ENCODE peak calls at places on chromosomes 3 and 15, in ten cellular contexts. Z is GM04504, U is EL, R is ELR, X is NCI-H1417, A is endothelial cell of umbilical vein, M is Right ventricle myocardium superior, J is GM12891, L is T-cell, N is adrenal gland. S is an unnamed sample.

GRCh38 chr3:68057637-68058320 is 403.4 kb upstream of the SUCLG2 start:
- DNase-seq in X (no peak), J (no peak), L (peak), Z (no peak), N (no peak), R (no peak), A (no peak), U (no peak), M (no peak), S (peak)

GRCh38 chr15:22918596-22919140 is 61.5 kb downstream of the CYFIP1 start:
- DNase-seq in U (no peak), N (no peak), M (no peak), A (no peak), J (no peak), L (no peak), X (no peak), Z (no peak), R (no peak), S (no peak)

GRCh38 chr3:74267583-74268184 is 346.8 kb downstream of the CNTN3 start:
- DNase-seq in N (peak), R (peak), A (peak), M (no peak), L (no peak), J (peak), X (peak), Z (no peak), U (peak), S (no peak)

GRCh38 chr3:44877333-44877732 is 2.9 kb downstream of the TGM4 start:
- DNase-seq in A (no peak), N (peak), J (no peak), L (no peak), R (no peak), X (no peak), M (no peak), U (no peak), Z (no peak), S (no peak)

GRCh38 chr15:64288577-64288976 is 67.4 kb downstream of the CSNK1G1 start:
- DNase-seq in M (no peak), J (no peak), N (no peak), Z (no peak), A (peak), X (no peak), U (peak), R (peak), L (no peak), S (no peak)

GRCh38 chr15:44782516-44782915 is 46.2 kb downstream of the TRIM69 start:
- DNase-seq in L (no peak), U (peak), R (peak), A (no peak), N (no peak), M (no peak), Z (no peak), J (no peak), X (no peak), S (no peak)

GRCh38 chr3:61926913-61927312 is 365.5 kb downstream of the PTPRG start:
- DNase-seq in U (peak), M (no peak), J (no peak), X (no peak), R (peak), Z (no peak), L (no peak), A (no peak), N (no peak), S (no peak)

GRCh38 chr3:52124766-52125165 is 29.5 kb downstream of the POC1A start:
- DNase-seq in Z (no peak), X (no peak), R (no peak), N (no peak), U (no peak), A (no peak), J (no peak), L (no peak), M (peak), S (no peak)

GRCh38 chr3:4601926-4602325 is 108.8 kb downstream of the ITPR1 start:
- DNase-seq in R (no peak), M (no peak), N (no peak), A (no peak), L (no peak), Z (no peak), U (no peak), J (no peak), X (no peak), S (no peak)

GRCh38 chr3:114447545-114447944 is 153.7 kb downstream of the TIGIT start:
- DNase-seq in M (no peak), Z (no peak), U (no peak), J (no peak), X (no peak), A (no peak), N (no peak), L (no peak), R (peak), S (no peak)

GRCh38 chr3:45884368-45885201 is 1.8 kb upstream of the CCR9 start:
- DNase-seq in X (no peak), J (no peak), U (no peak), Z (no peak), N (no peak), M (no peak), R (no peak), A (no peak), L (no peak), S (peak)

GRCh38 chr3:10915395-10915794 is 77.2 kb upstream of the SLC6A1 start:
- DNase-seq in Z (no peak), U (no peak), L (no peak), A (no peak), X (no peak), N (no peak), M (no peak), R (no peak), J (no peak), S (no peak)

GRCh38 chr3:197889204-197889930 is 60.6 kb upstream of the RPL35A start:
- DNase-seq in L (no peak), U (no peak), J (no peak), M (no peak), R (no peak), Z (no peak), N (no peak), X (no peak), A (no peak), S (no peak)

GRCh38 chr3:107978116-107979057 is 112.4 kb downstream of the CD47 start:
- DNase-seq in X (no peak), N (no peak), M (no peak), L (no peak), Z (no peak), J (no peak), R (no peak), U (no peak), A (no peak), S (no peak)

GRCh38 chr3:156631323-156631722 is 43.1 kb upstream of the TIPARP start:
- DNase-seq in M (no peak), L (no peak), U (no peak), N (no peak), J (no peak), R (no peak), X (no peak), A (no peak), Z (no peak), S (no peak)

GRCh38 chr3:25945836-25946235 is 155.9 kb downstream of the OXSM start:
- DNase-seq in A (no peak), X (peak), R (no peak), L (no peak), U (no peak), J (no peak), N (no peak), Z (no peak), M (no peak), S (no peak)

GRCh38 chr3:15333099-15333956 is 942 bp upstream of the SH3BP5 start:
- DNase-seq in M (no peak), N (peak), L (no peak), J (no peak), A (no peak), Z (no peak), R (no peak), X (no peak), U (no peak), S (no peak)

GRCh38 chr3:188185717-188186236 is 31.8 kb downstream of the LPP start:
- DNase-seq in L (no peak), J (no peak), X (peak), U (no peak), M (no peak), N (no peak), A (no peak), R (no peak), Z (no peak), S (no peak)

GRCh38 chr3:196528639-196529233 is 13.6 kb upstream of the SMCO1 start:
- DNase-seq in A (peak), Z (peak), X (peak), R (peak), L (peak), U (peak), N (peak), J (peak), M (peak), S (peak)

GRCh38 chr3:72907131-72907697 is 19.4 kb downstream of the GXYLT2 start:
- DNase-seq in Z (peak), L (no peak), U (peak), M (no peak), R (peak), J (no peak), N (no peak), A (no peak), X (no peak), S (no peak)

GRCh38 chr3:99895706-99896441 is 78.2 kb downstream of the CMSS1 start:
- DNase-seq in Z (peak), J (no peak), U (peak), M (no peak), A (peak), X (no peak), R (peak), L (no peak), N (no peak), S (no peak)

GRCh38 chr3:45524605-45525004 is 69.9 kb upstream of the LIMD1 start:
- DNase-seq in L (no peak), U (peak), A (no peak), X (no peak), Z (no peak), M (no peak), R (no peak), J (no peak), N (no peak), S (no peak)

GRCh38 chr15:80695911-80696651 is 971 bp downstream of the ABHD17C start:
- DNase-seq in R (peak), X (no peak), M (peak), U (peak), J (no peak), L (peak), Z (no peak), N (peak), A (peak), S (peak)

GRCh38 chr3:184710870-184711365 is 946 bp downstream of the MAGEF1 start:
- DNase-seq in N (no peak), L (peak), M (no peak), R (peak), J (peak), U (peak), A (no peak), Z (no peak), X (peak), S (no peak)

GRCh38 chr3:72376917-72377710 is 471.1 kb downstream of the SHQ1 start:
- DNase-seq in L (no peak), X (no peak), J (no peak), Z (no peak), R (no peak), U (no peak), A (no peak), N (no peak), M (no peak), S (no peak)

GRCh38 chr3:9744162-9744561 is 5.6 kb upstream of the OGG1 start:
- DNase-seq in U (no peak), X (no peak), N (no peak), L (no peak), A (no peak), J (no peak), M (no peak), R (no peak), Z (no peak), S (no peak)

GRCh38 chr3:59117378-59117777 is 67.6 kb upstream of the CFAP20DC start:
- DNase-seq in R (no peak), J (no peak), L (no peak), U (no peak), N (no peak), X (no peak), M (no peak), A (no peak), Z (no peak), S (no peak)

GRCh38 chr15:75307778-75308390 is 25.2 kb downstream of the GOLGA6D start:
- DNase-seq in R (peak), L (no peak), A (peak), J (peak), U (peak), Z (no peak), N (peak), M (no peak), X (peak), S (peak)

GRCh38 chr3:73727117-73727802 is 102.5 kb upstream of the PDZRN3 start:
- DNase-seq in R (peak), L (no peak), X (no peak), J (no peak), Z (peak), M (peak), U (peak), N (peak), A (no peak), S (no peak)

GRCh38 chr3:138625707-138626365 is 17.3 kb downstream of the FAIM start:
- DNase-seq in R (peak), L (no peak), A (peak), X (no peak), Z (no peak), N (peak), U (peak), J (no peak), M (no peak), S (no peak)

GRCh38 chr3:24254649-24255048 is 240.0 kb downstream of the THRB start:
- DNase-seq in N (no peak), L (no peak), X (no peak), J (no peak), U (peak), M (no peak), Z (peak), A (no peak), R (peak), S (no peak)

GRCh38 chr3:66598168-66598567 is 97.3 kb upstream of the LRIG1 start:
- DNase-seq in U (peak), J (no peak), X (no peak), N (no peak), M (no peak), A (no peak), Z (no peak), R (no peak), L (no peak), S (no peak)

GRCh38 chr3:157231071-157231470 is 71.1 kb upstream of the CCNL1 start:
- DNase-seq in R (peak), A (no peak), M (no peak), U (peak), J (no peak), N (no peak), Z (peak), X (no peak), L (no peak), S (no peak)

GRCh38 chr15:43514241-43515057 is 3.0 kb upstream of the MAP1A start:
- DNase-seq in R (peak), N (no peak), M (peak), A (peak), Z (no peak), J (no peak), U (peak), X (peak), L (no peak), S (no peak)

GRCh38 chr3:128736598-128736997 is 10.6 kb downstream of the RAB7A start:
- DNase-seq in L (no peak), R (peak), X (no peak), A (no peak), J (no peak), U (peak), N (peak), M (no peak), Z (no peak), S (no peak)

GRCh38 chr15:79091204-79091867 is 756 bp upstream of the RASGRF1 start:
- DNase-seq in Z (no peak), N (no peak), A (no peak), R (peak), X (no peak), M (no peak), U (no peak), J (peak), L (no peak), S (no peak)

GRCh38 chr3:27859821-27860220 is 137.7 kb upstream of the EOMES start:
- DNase-seq in Z (no peak), R (no peak), N (no peak), U (no peak), A (no peak), L (no peak), X (no peak), M (no peak), J (no peak), S (no peak)

S was measured in activated effector memory CD4-positive, alpha-beta T cell treated with anti-CD3 and anti-CD28 coated beads, Interleukin-2, amount 50 U/mL, for 16 hours.